ENCODE peak calls at places on chromosomes 12 and 14, in eight cellular contexts. One of them, this sample, is unnamed.

GRCh38 chr14:84929834-84930233 is 600.1 kb upstream of the FLRT2 start:
- DNase-seq in suprapubic skin: no peak
- DNase-seq in HCT116: no peak
- DNase-seq in ovary: no peak
- DNase-seq in body of pancreas: no peak
- DNase-seq in right lobe of liver: no peak
- DNase-seq in testis: no peak
- DNase-seq in IMR-90: no peak
- DNase-seq in this sample: no peak

GRCh38 chr12:15001733-15002471 is 29.1 kb downstream of the PDE6H start:
- DNase-seq in IMR-90: peak; percentile 21
- DNase-seq in testis: peak; percentile 82
- DNase-seq in suprapubic skin: no peak
- DNase-seq in right lobe of liver: no peak
- DNase-seq in HCT116: no peak
- DNase-seq in body of pancreas: no peak
- DNase-seq in ovary: peak; percentile 64
- DNase-seq in this sample: no peak

GRCh38 chr12:90510948-90511347 is 444.0 kb downstream of the CCER1 start:
- DNase-seq in body of pancreas: no peak
- DNase-seq in HCT116: no peak
- DNase-seq in IMR-90: peak; percentile 76
- DNase-seq in ovary: no peak
- DNase-seq in suprapubic skin: no peak
- DNase-seq in testis: no peak
- DNase-seq in right lobe of liver: no peak
- DNase-seq in this sample: no peak

GRCh38 chr12:2282321-2282720 is 229.5 kb downstream of the CACNA1C start:
- DNase-seq in right lobe of liver: no peak
- DNase-seq in ovary: no peak
- DNase-seq in testis: no peak
- DNase-seq in IMR-90: no peak
- DNase-seq in HCT116: no peak
- DNase-seq in suprapubic skin: no peak
- DNase-seq in body of pancreas: no peak
- DNase-seq in this sample: no peak

GRCh38 chr12:106633451-106633823 is 50.6 kb downstream of the RFX4 start:
- DNase-seq in body of pancreas: no peak
- DNase-seq in HCT116: no peak
- DNase-seq in testis: no peak
- DNase-seq in suprapubic skin: no peak
- DNase-seq in IMR-90: no peak
- DNase-seq in right lobe of liver: no peak
- DNase-seq in ovary: no peak
- DNase-seq in this sample: no peak

GRCh38 chr14:29446971-29447370 is 480.7 kb downstream of the PRKD1 start:
- DNase-seq in testis: no peak
- DNase-seq in HCT116: no peak
- DNase-seq in ovary: no peak
- DNase-seq in suprapubic skin: no peak
- DNase-seq in right lobe of liver: no peak
- DNase-seq in IMR-90: no peak
- DNase-seq in body of pancreas: no peak
- DNase-seq in this sample: no peak

GRCh38 chr14:105249175-105250007 is 1.1 kb downstream of the BTBD6 start:
- DNase-seq in HCT116: no peak
- DNase-seq in testis: peak; percentile 45
- DNase-seq in right lobe of liver: no peak
- DNase-seq in body of pancreas: no peak
- DNase-seq in IMR-90: peak; percentile 26
- DNase-seq in suprapubic skin: no peak
- DNase-seq in ovary: peak; percentile 23
- DNase-seq in this sample: no peak

GRCh38 chr14:65910108-65910507 is 497.6 kb downstream of the FUT8 start:
- DNase-seq in right lobe of liver: no peak
- DNase-seq in ovary: no peak
- DNase-seq in testis: no peak
- DNase-seq in IMR-90: peak; percentile 28
- DNase-seq in HCT116: no peak
- DNase-seq in suprapubic skin: no peak
- DNase-seq in body of pancreas: no peak
- DNase-seq in this sample: no peak

GRCh38 chr12:79993106-79993862 is 58.4 kb upstream of the PPP1R12A start:
- DNase-seq in HCT116: no peak
- DNase-seq in IMR-90: no peak
- DNase-seq in ovary: no peak
- DNase-seq in suprapubic skin: no peak
- DNase-seq in body of pancreas: no peak
- DNase-seq in testis: no peak
- DNase-seq in right lobe of liver: no peak
- DNase-seq in this sample: no peak

GRCh38 chr12:121038861-121039654 is at the start of gene OASL:
- DNase-seq in HCT116: no peak
- DNase-seq in ovary: peak; percentile 12
- DNase-seq in IMR-90: no peak
- DNase-seq in body of pancreas: peak; percentile 48
- DNase-seq in suprapubic skin: no peak
- DNase-seq in testis: no peak
- DNase-seq in right lobe of liver: peak; percentile 87
- DNase-seq in this sample: peak; percentile 11
- TF ChIP-seq POLR2A in HCT116: peak; percentile 82
- TF ChIP-seq POLR2A in ovary: no peak
- TF ChIP-seq POLR2A in IMR-90: no peak
- TF ChIP-seq POLR2A in body of pancreas: peak; percentile 46
- TF ChIP-seq POLR2A in suprapubic skin: no peak
- TF ChIP-seq POLR2A in testis: no peak
- TF ChIP-seq POLR2A in right lobe of liver: peak; percentile 96
- TF ChIP-seq POLR2A in this sample: no peak

GRCh38 chr14:92748259-92749016 is at the start of gene LGMN:
- DNase-seq in right lobe of liver: peak; percentile 98
- DNase-seq in IMR-90: peak; percentile 88
- DNase-seq in testis: peak; percentile 98
- DNase-seq in body of pancreas: peak; percentile 97
- DNase-seq in suprapubic skin: peak; percentile 98
- DNase-seq in HCT116: peak; percentile 88
- DNase-seq in ovary: peak; percentile 95
- DNase-seq in this sample: peak; percentile 93
- TF ChIP-seq POLR2A in right lobe of liver: peak; percentile 99
- TF ChIP-seq POLR2A in IMR-90: peak; percentile 89
- TF ChIP-seq POLR2A in testis: peak; percentile 94
- TF ChIP-seq POLR2A in body of pancreas: peak; percentile 98
- TF ChIP-seq POLR2A in suprapubic skin: peak; percentile 63
- TF ChIP-seq POLR2A in HCT116: peak; percentile 92
- TF ChIP-seq POLR2A in ovary: peak; percentile 91
- TF ChIP-seq POLR2A in this sample: peak; percentile 93

GRCh38 chr14:76961631-76962302 is 66.7 kb downstream of the IRF2BPL start:
- DNase-seq in body of pancreas: peak; percentile 91
- DNase-seq in HCT116: peak; percentile 98
- DNase-seq in suprapubic skin: peak; percentile 91
- DNase-seq in ovary: peak; percentile 84
- DNase-seq in right lobe of liver: peak; percentile 92
- DNase-seq in IMR-90: peak; percentile 97
- DNase-seq in testis: peak; percentile 88
- DNase-seq in this sample: peak; percentile 62
- TF ChIP-seq POLR2A in body of pancreas: peak; percentile 49
- TF ChIP-seq POLR2A in HCT116: peak; percentile 33
- TF ChIP-seq POLR2A in suprapubic skin: no peak
- TF ChIP-seq POLR2A in ovary: no peak
- TF ChIP-seq POLR2A in right lobe of liver: peak; percentile 46
- TF ChIP-seq POLR2A in IMR-90: no peak
- TF ChIP-seq POLR2A in testis: no peak
- TF ChIP-seq POLR2A in this sample: no peak

DNA sequence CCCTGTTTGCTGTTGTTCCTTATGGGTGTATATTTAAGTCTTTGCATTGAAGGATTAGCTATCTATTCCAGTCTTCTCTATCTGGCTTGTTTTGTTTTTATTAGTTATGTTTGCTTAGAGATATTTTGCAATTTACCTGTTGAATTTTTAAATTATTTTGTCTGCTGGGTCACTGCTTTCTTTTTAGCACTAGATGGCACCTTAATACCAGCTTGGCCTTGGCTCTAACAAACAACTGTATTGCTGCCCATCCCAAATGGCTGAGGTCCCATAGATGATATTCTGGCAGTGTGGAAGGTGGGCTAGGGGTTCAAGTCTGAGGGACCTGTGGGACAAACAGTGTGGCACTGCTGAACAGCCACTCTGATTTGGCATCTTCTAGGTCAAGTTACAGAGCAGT is 144.0 kb upstream of the FBXO33 start:
- DNase-seq in HCT116: no peak
- DNase-seq in body of pancreas: no peak
- DNase-seq in testis: no peak
- DNase-seq in suprapubic skin: no peak
- DNase-seq in IMR-90: no peak
- DNase-seq in right lobe of liver: no peak
- DNase-seq in ovary: no peak
- DNase-seq in this sample: no peak
- TF ChIP-seq POLR2A in HCT116: no peak
- TF ChIP-seq POLR2A in body of pancreas: no peak
- TF ChIP-seq POLR2A in testis: no peak
- TF ChIP-seq POLR2A in suprapubic skin: no peak
- TF ChIP-seq POLR2A in IMR-90: no peak
- TF ChIP-seq POLR2A in right lobe of liver: no peak
- TF ChIP-seq POLR2A in ovary: no peak
- TF ChIP-seq POLR2A in this sample: no peak

DNA sequence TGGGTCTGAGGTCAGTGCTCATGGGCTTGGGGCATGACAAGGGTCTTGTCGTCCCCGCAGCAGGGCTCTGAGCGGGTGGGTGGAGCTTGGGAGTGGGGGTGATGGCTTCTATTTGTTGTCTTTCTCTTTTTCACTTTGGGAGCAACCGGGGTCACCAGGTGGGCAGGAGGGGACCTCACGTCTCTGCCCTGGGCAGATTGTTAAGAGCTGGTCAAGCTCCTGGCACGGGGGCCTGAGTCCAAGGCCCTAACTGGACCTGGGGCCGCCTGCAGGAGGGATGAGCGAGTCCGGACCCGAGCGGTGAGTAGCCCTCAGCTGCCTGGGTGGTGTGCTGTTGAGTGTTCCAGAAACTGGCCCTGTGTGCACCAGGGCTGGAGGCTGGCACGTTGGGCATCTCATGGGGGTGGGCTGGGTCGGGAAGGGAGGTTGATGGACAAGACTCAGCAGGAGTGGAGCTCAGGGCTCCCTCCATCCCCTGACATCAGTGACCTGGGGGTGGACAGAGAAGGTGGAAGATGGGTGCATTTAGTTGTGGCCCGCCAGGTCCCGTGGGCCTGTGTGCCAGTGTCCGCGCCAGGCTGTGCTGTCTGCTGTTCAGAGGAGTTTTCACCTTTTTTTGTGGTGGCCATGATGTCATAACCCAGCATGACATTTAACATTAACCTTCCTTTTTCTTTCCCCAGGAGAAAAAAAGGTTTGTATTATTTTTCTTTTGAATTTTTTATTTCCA is 27.5 kb downstream of the RTL1 start:
- DNase-seq in HCT116: no peak
- DNase-seq in body of pancreas: no peak
- DNase-seq in right lobe of liver: no peak
- DNase-seq in ovary: no peak
- DNase-seq in IMR-90: no peak
- DNase-seq in suprapubic skin: no peak
- DNase-seq in testis: no peak
- DNase-seq in this sample: no peak
- TF ChIP-seq POLR2A in HCT116: no peak
- TF ChIP-seq POLR2A in body of pancreas: no peak
- TF ChIP-seq POLR2A in right lobe of liver: no peak
- TF ChIP-seq POLR2A in ovary: no peak
- TF ChIP-seq POLR2A in IMR-90: no peak
- TF ChIP-seq POLR2A in suprapubic skin: no peak
- TF ChIP-seq POLR2A in testis: no peak
- TF ChIP-seq POLR2A in this sample: no peak

DNA sequence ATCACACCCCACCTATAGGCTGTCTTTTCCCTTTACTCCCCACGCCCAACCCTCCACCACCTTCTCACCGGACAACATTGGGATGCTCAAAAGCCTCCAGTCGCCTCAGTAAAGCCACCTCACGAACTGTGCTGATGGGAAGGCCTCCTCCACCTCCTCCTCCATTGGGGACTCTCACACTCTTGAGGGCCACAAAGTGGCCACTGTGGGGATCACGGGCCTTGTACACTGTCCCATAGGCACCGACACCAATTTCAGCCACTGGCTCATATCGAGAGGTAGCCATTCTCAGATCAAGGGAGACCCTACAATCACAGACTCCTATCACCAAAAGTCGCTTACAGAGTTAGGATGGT is 700 bp downstream of the CDK4 start:
- DNase-seq in IMR-90: no peak
- DNase-seq in testis: no peak
- DNase-seq in right lobe of liver: no peak
- DNase-seq in HCT116: no peak
- DNase-seq in ovary: no peak
- DNase-seq in suprapubic skin: no peak
- DNase-seq in body of pancreas: no peak
- DNase-seq in this sample: no peak
- TF ChIP-seq POLR2A in IMR-90: no peak
- TF ChIP-seq POLR2A in testis: no peak
- TF ChIP-seq POLR2A in right lobe of liver: no peak
- TF ChIP-seq POLR2A in HCT116: no peak
- TF ChIP-seq POLR2A in ovary: no peak
- TF ChIP-seq POLR2A in suprapubic skin: no peak
- TF ChIP-seq POLR2A in body of pancreas: no peak
- TF ChIP-seq POLR2A in this sample: no peak

DNA sequence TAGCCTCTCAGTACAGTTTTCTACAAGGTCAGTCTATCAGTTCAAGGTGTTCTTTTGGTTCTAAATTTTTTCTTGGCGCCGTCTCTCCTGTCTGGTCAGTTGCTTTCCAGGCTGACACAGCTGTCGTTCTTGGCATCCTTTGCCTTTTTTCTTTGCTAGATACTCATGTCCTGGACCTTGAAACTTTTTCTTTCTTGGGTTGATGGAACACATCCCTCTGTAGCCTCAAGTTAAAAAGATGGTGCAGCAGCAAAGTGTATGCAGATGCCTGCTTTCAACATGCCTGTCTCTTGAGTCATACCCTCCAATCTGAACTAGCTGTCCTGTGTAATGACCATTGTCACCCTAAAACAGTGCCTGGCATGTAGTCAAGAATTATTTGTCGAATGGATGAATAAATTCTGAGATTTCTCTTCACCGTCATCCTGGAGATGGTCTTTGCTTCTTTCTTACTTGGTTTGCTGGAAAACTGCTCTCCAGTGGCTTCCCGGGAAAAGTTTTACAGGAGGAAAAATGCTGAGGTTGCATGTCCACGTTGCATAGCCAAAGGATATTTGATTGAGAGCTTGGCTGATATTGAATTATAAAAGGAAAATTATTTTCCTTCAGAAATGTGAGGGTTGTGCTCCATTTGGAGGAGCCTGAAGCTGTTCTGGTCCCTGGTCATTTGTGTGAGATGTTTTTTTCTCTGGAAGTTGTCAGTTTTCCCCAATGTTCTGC is 4.7 kb downstream of the NYNRIN start:
- DNase-seq in IMR-90: peak; percentile 28
- DNase-seq in HCT116: no peak
- DNase-seq in body of pancreas: peak; percentile 50
- DNase-seq in right lobe of liver: no peak
- DNase-seq in suprapubic skin: no peak
- DNase-seq in ovary: peak; percentile 76
- DNase-seq in testis: peak; percentile 70
- DNase-seq in this sample: no peak
- TF ChIP-seq POLR2A in IMR-90: no peak
- TF ChIP-seq POLR2A in HCT116: no peak
- TF ChIP-seq POLR2A in body of pancreas: no peak
- TF ChIP-seq POLR2A in right lobe of liver: no peak
- TF ChIP-seq POLR2A in suprapubic skin: no peak
- TF ChIP-seq POLR2A in ovary: no peak
- TF ChIP-seq POLR2A in testis: no peak
- TF ChIP-seq POLR2A in this sample: no peak